ENCODE peak calls at places on chromosome 16, in eight cellular contexts. Z, X, P, A, K, M, Q and W are unnamed samples.
A peak's percentile ranks its signal among the peaks of the same experiment; 100 is the strongest.

GRCh38 chr16:73771676-73772075 is 524.9 kb upstream of the PSMD7 start:
- DNase-seq in Z (no peak), X (no peak), P (no peak), A (no peak), K (no peak), M (no peak), Q (no peak), W (no peak)

GRCh38 chr16:88888778-88889387 is 22.4 kb upstream of the PABPN1L start:
- DNase-seq in Z (no peak), X (no peak), P (no peak), A (no peak), K (no peak), M (no peak), Q (no peak), W (peak; percentile 83)

GRCh38 chr16:88624481-88624880 is 13.9 kb upstream of the IL17C start:
- DNase-seq in Z (no peak), X (no peak), P (no peak), A (no peak), K (no peak), M (no peak), Q (no peak), W (no peak)

GRCh38 chr16:705748-706188 is at the start of gene FBXL16:
- DNase-seq in Z (no peak), X (no peak), P (no peak), A (peak; percentile 58), K (no peak), M (no peak), Q (no peak), W (no peak)

GRCh38 chr16:88630433-88630832 is 7.9 kb upstream of the IL17C start:
- DNase-seq in Z (no peak), X (no peak), P (no peak), A (no peak), K (no peak), M (no peak), Q (no peak), W (peak; percentile 52)

GRCh38 chr16:4347765-4348509 is 3.2 kb downstream of the PAM16 start:
- DNase-seq in Z (no peak), X (no peak), P (peak; percentile 60), A (no peak), K (no peak), M (no peak), Q (no peak), W (no peak)

GRCh38 chr16:4517812-4518211 is 20.8 kb downstream of the CDIP1 start:
- DNase-seq in Z (peak; percentile 84), X (no peak), P (no peak), A (peak; percentile 82), K (no peak), M (no peak), Q (no peak), W (no peak)

GRCh38 chr16:67593288-67593687 is 31.0 kb downstream of the CTCF start:
- DNase-seq in Z (no peak), X (no peak), P (no peak), A (peak; percentile 11), K (no peak), M (no peak), Q (no peak), W (no peak)

GRCh38 chr16:68287276-68288251 is 23.2 kb downstream of the SLC7A6OS start:
- DNase-seq in Z (no peak), X (peak; percentile 54), P (peak; percentile 87), A (no peak), K (peak; percentile 22), M (peak; percentile 90), Q (no peak), W (peak; percentile 74)

GRCh38 chr16:84410361-84411138 is 42.2 kb downstream of the ATP2C2 start:
- DNase-seq in Z (no peak), X (no peak), P (no peak), A (no peak), K (no peak), M (no peak), Q (no peak), W (no peak)

GRCh38 chr16:49150341-49150740 is 131.3 kb downstream of the CBLN1 start:
- DNase-seq in Z (no peak), X (no peak), P (no peak), A (no peak), K (no peak), M (no peak), Q (no peak), W (no peak)

GRCh38 chr16:89545831-89546574 is 14.5 kb upstream of the RPL13 start:
- DNase-seq in Z (no peak), X (no peak), P (no peak), A (no peak), K (no peak), M (no peak), Q (no peak), W (no peak)

GRCh38 chr16:67428146-67428731 is 2.7 kb upstream of the HSD11B2 start:
- DNase-seq in Z (peak; percentile 92), X (peak; percentile 46), P (peak; percentile 87), A (peak; percentile 92), K (peak; percentile 19), M (peak; percentile 50), Q (peak; percentile 42), W (peak; percentile 82)

GRCh38 chr16:66131895-66132294 is 234.6 kb upstream of the CDH5 start:
- DNase-seq in Z (no peak), X (no peak), P (no peak), A (no peak), K (no peak), M (no peak), Q (no peak), W (no peak)

GRCh38 chr16:14321542-14321941 is 250.4 kb downstream of the MRTFB start:
- DNase-seq in Z (no peak), X (no peak), P (no peak), A (no peak), K (no peak), M (no peak), Q (no peak), W (no peak)

DNA sequence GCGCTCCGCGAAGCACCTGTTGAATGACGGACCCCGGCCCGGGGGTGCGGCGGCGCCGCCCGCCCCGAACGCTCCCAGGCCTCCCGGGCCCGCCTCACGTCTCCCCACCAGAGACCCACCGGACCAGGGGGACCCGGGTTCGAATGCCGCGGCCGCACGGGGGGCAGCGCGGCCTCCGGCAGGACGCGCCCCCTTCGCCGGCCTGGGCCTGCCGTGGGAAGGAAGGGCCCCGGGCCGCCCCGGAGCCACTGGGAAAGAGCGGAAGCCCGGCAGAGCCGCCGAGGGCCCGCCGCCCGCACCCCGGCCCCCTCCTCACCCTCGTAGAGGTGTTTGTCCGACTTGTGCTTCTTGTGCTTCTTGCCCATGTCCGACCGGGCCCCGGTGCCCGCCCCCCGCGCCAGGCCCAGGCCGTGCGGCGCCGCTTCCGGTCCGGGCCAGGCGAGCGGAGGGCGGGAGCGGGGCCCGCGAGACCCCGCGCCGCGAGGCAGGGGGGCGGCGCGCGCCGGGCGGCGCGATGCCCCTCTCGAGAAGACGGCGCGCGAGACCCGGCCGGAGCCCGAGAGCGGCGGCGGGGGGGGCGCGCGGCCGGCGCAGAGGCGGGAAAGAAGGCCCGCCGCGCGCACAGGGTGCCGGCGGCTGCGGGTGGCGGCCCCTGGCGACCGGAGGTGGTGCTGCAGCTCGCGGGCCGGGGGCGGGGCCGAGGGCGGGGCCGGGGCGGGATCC is at the start of gene BRD7:
- DNase-seq in Z (peak; percentile 74), X (peak; percentile 81), P (no peak), A (peak; percentile 91), K (peak; percentile 61), M (peak; percentile 33), Q (no peak), W (peak; percentile 70)
- H3K4me1 ChIP-seq in Z (no peaks in the 10 kb centered on the region), X (peaks cover 27% of the 10 kb centered on the region), P (peaks cover 61% of the 10 kb centered on the region), A (peaks cover 20% of the 10 kb centered on the region), K (peaks cover 37% of the 10 kb centered on the region), M (peaks cover 48% of the 10 kb centered on the region), Q (peaks cover 19% of the 10 kb centered on the region), W (peaks cover 32% of the 10 kb centered on the region)

GRCh38 chr16:11990672-11991390 is 14.3 kb downstream of the SNX29 start:
- DNase-seq in Z (no peak), X (no peak), P (no peak), A (no peak), K (no peak), M (no peak), Q (no peak), W (no peak)

GRCh38 chr16:11989238-11990160 is 13.0 kb downstream of the SNX29 start:
- DNase-seq in Z (no peak), X (no peak), P (no peak), A (peak; percentile 33), K (no peak), M (no peak), Q (no peak), W (no peak)

GRCh38 chr16:11992008-11992584 is 15.6 kb downstream of the SNX29 start:
- DNase-seq in Z (no peak), X (no peak), P (no peak), A (no peak), K (no peak), M (no peak), Q (no peak), W (no peak)

GRCh38 chr16:11994187-11995119 is 17.9 kb downstream of the SNX29 start:
- DNase-seq in Z (no peak), X (no peak), P (peak; percentile 68), A (peak; percentile 26), K (no peak), M (peak; percentile 64), Q (no peak), W (peak; percentile 54)

DNA sequence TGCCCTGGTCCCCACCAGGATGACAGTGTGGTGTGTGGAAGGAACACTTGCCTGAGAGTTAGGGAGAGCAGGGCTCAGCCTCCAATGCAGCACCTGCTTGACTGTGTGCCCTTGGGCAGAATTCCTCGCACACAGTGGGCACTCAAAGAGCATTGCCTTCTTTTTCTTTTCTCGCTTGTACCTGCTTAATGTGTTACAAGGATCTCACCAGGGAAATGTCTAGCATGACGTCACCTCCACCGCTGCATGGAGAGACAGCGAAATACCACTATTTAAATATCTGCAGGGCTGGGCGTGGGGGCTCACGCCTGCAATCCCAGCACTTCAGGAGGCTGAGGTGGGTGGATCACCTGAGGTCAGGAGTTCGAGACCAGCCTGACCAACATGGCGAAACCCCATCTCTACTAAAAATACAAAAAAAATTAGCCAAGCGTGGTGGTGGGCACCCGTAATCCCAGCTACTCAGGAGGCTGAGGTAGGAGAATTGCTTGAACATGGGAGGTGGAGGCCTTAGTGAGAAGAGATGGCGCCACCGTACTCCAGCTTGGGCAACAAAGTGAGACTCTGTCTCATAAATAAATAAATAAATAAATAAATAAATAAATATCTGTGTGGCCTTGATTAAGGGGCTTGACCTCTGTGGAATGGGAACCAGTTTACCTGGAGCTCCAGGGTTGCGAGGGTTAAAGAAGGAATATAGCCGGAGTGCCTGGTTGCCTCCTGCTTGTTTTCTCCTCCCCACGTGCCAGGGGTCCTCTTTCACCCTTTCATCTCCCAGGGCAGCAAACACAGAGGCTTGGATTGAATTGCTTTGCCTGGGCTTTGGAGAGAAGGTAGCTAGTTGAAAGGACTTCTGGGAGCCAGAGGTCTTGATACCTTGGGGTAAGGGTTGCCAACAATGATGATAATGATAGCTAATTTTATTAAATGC is 16.3 kb downstream of the SNX29 start:
- DNase-seq in Z (no peak), X (no peak), P (no peak), A (no peak), K (no peak), M (no peak), Q (no peak), W (no peak)
- H3K4me1 ChIP-seq in Z (no peaks in the 10 kb centered on the region), X (no peaks in the 10 kb centered on the region), P (no peaks in the 10 kb centered on the region), A (peaks cover 24% of the 10 kb centered on the region), K (no peaks in the 10 kb centered on the region), M (no peaks in the 10 kb centered on the region), Q (no peaks in the 10 kb centered on the region), W (peaks cover 14% of the 10 kb centered on the region)

GRCh38 chr16:63442246-63442645 is 1406.0 kb upstream of the CDH8 start:
- DNase-seq in Z (no peak), X (no peak), P (no peak), A (no peak), K (no peak), M (no peak), Q (no peak), W (peak; percentile 13)
- H3K4me1 ChIP-seq in Z (no peaks in the 10 kb centered on the region), X (no peaks in the 10 kb centered on the region), P (no peaks in the 10 kb centered on the region), A (peaks cover 7% of the 10 kb centered on the region), K (no peaks in the 10 kb centered on the region), M (no peaks in the 10 kb centered on the region), Q (no peaks in the 10 kb centered on the region), W (no peaks in the 10 kb centered on the region)

GRCh38 chr16:86298166-86299131 is 211.9 kb upstream of the FOXF1 start:
- DNase-seq in Z (no peak), X (no peak), P (peak; percentile 87), A (peak; percentile 7), K (no peak), M (no peak), Q (no peak), W (no peak)
- H3K4me1 ChIP-seq in Z (peaks cover 5% of the 10 kb centered on the region), X (no peaks in the 10 kb centered on the region), P (peaks cover 84% of the 10 kb centered on the region), A (peaks cover 24% of the 10 kb centered on the region), K (no peaks in the 10 kb centered on the region), M (no peaks in the 10 kb centered on the region), Q (no peaks in the 10 kb centered on the region), W (no peaks in the 10 kb centered on the region)